ENCODE peak calls at places on chromosomes 13 and 19, in nine cellular contexts. One of them, this sample, is unnamed.

GRCh38 chr19:46303345-46303701 is 6.5 kb downstream of the HIF3A start:
- DNase-seq in AML-193: no peak
- DNase-seq in dermis blood vessel endothelial cell: no peak
- DNase-seq in skeletal muscle cell: no peak
- DNase-seq in lower leg skin: no peak
- DNase-seq in GM13977: no peak
- DNase-seq in left lung: no peak
- DNase-seq in AG08395: no peak
- DNase-seq in NCI-H187: no peak
- DNase-seq in this sample: no peak

GRCh38 chr13:39451301-39451700 is 151.7 kb downstream of the LHFPL6 start:
- DNase-seq in NCI-H187: no peak
- DNase-seq in lower leg skin: no peak
- DNase-seq in GM13977: no peak
- DNase-seq in dermis blood vessel endothelial cell: peak; percentile 77
- DNase-seq in AML-193: peak; percentile 67
- DNase-seq in left lung: no peak
- DNase-seq in skeletal muscle cell: no peak
- DNase-seq in AG08395: no peak
- DNase-seq in this sample: no peak

GRCh38 chr19:41321600-41322270 is 11.8 kb downstream of the CCDC97 start:
- DNase-seq in GM13977: peak; percentile 69
- DNase-seq in AG08395: peak; percentile 83
- DNase-seq in AML-193: no peak
- DNase-seq in left lung: peak; percentile 69
- DNase-seq in NCI-H187: no peak
- DNase-seq in skeletal muscle cell: no peak
- DNase-seq in dermis blood vessel endothelial cell: peak; percentile 86
- DNase-seq in lower leg skin: peak; percentile 37
- DNase-seq in this sample: peak; percentile 29

GRCh38 chr13:20024706-20025105 is 66.2 kb downstream of the ZMYM2 start:
- DNase-seq in dermis blood vessel endothelial cell: no peak
- DNase-seq in left lung: no peak
- DNase-seq in skeletal muscle cell: no peak
- DNase-seq in lower leg skin: no peak
- DNase-seq in GM13977: no peak
- DNase-seq in AML-193: peak; percentile 6
- DNase-seq in NCI-H187: no peak
- DNase-seq in AG08395: no peak
- DNase-seq in this sample: no peak

GRCh38 chr19:46404884-46405658 is 8.3 kb downstream of the CCDC8 start:
- DNase-seq in lower leg skin: no peak
- DNase-seq in dermis blood vessel endothelial cell: peak; percentile 41
- DNase-seq in AML-193: no peak
- DNase-seq in AG08395: no peak
- DNase-seq in GM13977: no peak
- DNase-seq in NCI-H187: no peak
- DNase-seq in skeletal muscle cell: no peak
- DNase-seq in left lung: peak; percentile 38
- DNase-seq in this sample: peak; percentile 73

GRCh38 chr13:22936228-22936627 is 244.6 kb upstream of the SGCG start:
- DNase-seq in GM13977: no peak
- DNase-seq in AG08395: no peak
- DNase-seq in skeletal muscle cell: no peak
- DNase-seq in lower leg skin: no peak
- DNase-seq in NCI-H187: no peak
- DNase-seq in left lung: no peak
- DNase-seq in dermis blood vessel endothelial cell: no peak
- DNase-seq in AML-193: no peak
- DNase-seq in this sample: no peak

GRCh38 chr19:5803752-5804515 is 933 bp upstream of the NRTN start:
- DNase-seq in lower leg skin: peak; percentile 74
- DNase-seq in skeletal muscle cell: peak; percentile 44
- DNase-seq in dermis blood vessel endothelial cell: peak; percentile 90
- DNase-seq in AG08395: peak; percentile 96
- DNase-seq in GM13977: peak; percentile 99
- DNase-seq in AML-193: peak; percentile 89
- DNase-seq in NCI-H187: peak; percentile 10
- DNase-seq in left lung: peak; percentile 97
- DNase-seq in this sample: peak; percentile 94

GRCh38 chr13:41402695-41403511 is 54.4 kb upstream of the RGCC start:
- DNase-seq in left lung: no peak
- DNase-seq in GM13977: no peak
- DNase-seq in skeletal muscle cell: no peak
- DNase-seq in AML-193: no peak
- DNase-seq in AG08395: no peak
- DNase-seq in NCI-H187: no peak
- DNase-seq in dermis blood vessel endothelial cell: no peak
- DNase-seq in lower leg skin: no peak
- DNase-seq in this sample: no peak

GRCh38 chr13:20782116-20782708 is 8.5 kb upstream of the EEF1AKMT1 start:
- DNase-seq in AML-193: no peak
- DNase-seq in skeletal muscle cell: no peak
- DNase-seq in lower leg skin: no peak
- DNase-seq in NCI-H187: no peak
- DNase-seq in dermis blood vessel endothelial cell: no peak
- DNase-seq in GM13977: peak; percentile 12
- DNase-seq in AG08395: no peak
- DNase-seq in left lung: no peak
- DNase-seq in this sample: no peak

GRCh38 chr19:15222738-15223648 is 9.3 kb downstream of the EPHX3 start:
- DNase-seq in NCI-H187: peak; percentile 19
- DNase-seq in skeletal muscle cell: peak; percentile 89
- DNase-seq in GM13977: peak; percentile 99
- DNase-seq in left lung: peak; percentile 93
- DNase-seq in AG08395: peak; percentile 100
- DNase-seq in lower leg skin: peak; percentile 83
- DNase-seq in AML-193: peak; percentile 76
- DNase-seq in dermis blood vessel endothelial cell: peak; percentile 95
- DNase-seq in this sample: peak; percentile 99

GRCh38 chr19:56933014-56933705 is 92.6 kb upstream of the PEG3 start:
- DNase-seq in AG08395: no peak
- DNase-seq in NCI-H187: no peak
- DNase-seq in left lung: no peak
- DNase-seq in lower leg skin: no peak
- DNase-seq in AML-193: no peak
- DNase-seq in dermis blood vessel endothelial cell: no peak
- DNase-seq in skeletal muscle cell: no peak
- DNase-seq in GM13977: no peak
- DNase-seq in this sample: no peak

GRCh38 chr13:31174018-31174417 is 12.3 kb upstream of the HSPH1 start:
- DNase-seq in dermis blood vessel endothelial cell: no peak
- DNase-seq in AG08395: peak; percentile 24
- DNase-seq in lower leg skin: no peak
- DNase-seq in AML-193: no peak
- DNase-seq in GM13977: no peak
- DNase-seq in left lung: no peak
- DNase-seq in skeletal muscle cell: no peak
- DNase-seq in NCI-H187: no peak
- DNase-seq in this sample: no peak

GRCh38 chr19:1066251-1066747 is 668 bp upstream of the ARHGAP45 start:
- DNase-seq in lower leg skin: no peak
- DNase-seq in AG08395: no peak
- DNase-seq in dermis blood vessel endothelial cell: no peak
- DNase-seq in NCI-H187: no peak
- DNase-seq in left lung: peak; percentile 85
- DNase-seq in skeletal muscle cell: no peak
- DNase-seq in GM13977: no peak
- DNase-seq in AML-193: no peak
- DNase-seq in this sample: no peak

GRCh38 chr19:29372921-29373797 is 152.6 kb upstream of the VSTM2B start:
- DNase-seq in lower leg skin: peak; percentile 12
- DNase-seq in skeletal muscle cell: no peak
- DNase-seq in GM13977: no peak
- DNase-seq in AML-193: no peak
- DNase-seq in left lung: no peak
- DNase-seq in NCI-H187: no peak
- DNase-seq in dermis blood vessel endothelial cell: no peak
- DNase-seq in AG08395: no peak
- DNase-seq in this sample: no peak

GRCh38 chr13:95677564-95678386 is 836 bp downstream of the DNAJC3 start:
- DNase-seq in dermis blood vessel endothelial cell: peak; percentile 32
- DNase-seq in lower leg skin: peak; percentile 48
- DNase-seq in left lung: no peak
- DNase-seq in AG08395: peak; percentile 26
- DNase-seq in skeletal muscle cell: no peak
- DNase-seq in NCI-H187: no peak
- DNase-seq in GM13977: no peak
- DNase-seq in AML-193: peak; percentile 27
- DNase-seq in this sample: peak; percentile 27

GRCh38 chr19:46731007-46731501 is 14.1 kb upstream of the PRKD2 start:
- DNase-seq in lower leg skin: no peak
- DNase-seq in GM13977: no peak
- DNase-seq in skeletal muscle cell: peak; percentile 75
- DNase-seq in NCI-H187: no peak
- DNase-seq in AML-193: peak; percentile 70
- DNase-seq in dermis blood vessel endothelial cell: peak; percentile 91
- DNase-seq in AG08395: peak; percentile 90
- DNase-seq in left lung: peak; percentile 91
- DNase-seq in this sample: peak; percentile 86

GRCh38 chr19:7337380-7338194 is 11.2 kb upstream of the ARHGEF18 start:
- DNase-seq in AML-193: peak; percentile 97
- DNase-seq in NCI-H187: no peak
- DNase-seq in GM13977: peak; percentile 62
- DNase-seq in left lung: no peak
- DNase-seq in AG08395: no peak
- DNase-seq in skeletal muscle cell: no peak
- DNase-seq in lower leg skin: peak; percentile 32
- DNase-seq in dermis blood vessel endothelial cell: no peak
- DNase-seq in this sample: no peak

GRCh38 chr13:45410466-45410865 is 7.7 kb downstream of the SLC25A30 start:
- DNase-seq in AML-193: no peak
- DNase-seq in NCI-H187: no peak
- DNase-seq in GM13977: no peak
- DNase-seq in AG08395: no peak
- DNase-seq in left lung: no peak
- DNase-seq in skeletal muscle cell: no peak
- DNase-seq in lower leg skin: no peak
- DNase-seq in dermis blood vessel endothelial cell: no peak
- DNase-seq in this sample: no peak

GRCh38 chr19:15123900-15124299 is 16.7 kb downstream of the SYDE1 start:
- DNase-seq in AML-193: no peak
- DNase-seq in GM13977: no peak
- DNase-seq in lower leg skin: no peak
- DNase-seq in AG08395: no peak
- DNase-seq in left lung: no peak
- DNase-seq in dermis blood vessel endothelial cell: no peak
- DNase-seq in NCI-H187: no peak
- DNase-seq in skeletal muscle cell: no peak
- DNase-seq in this sample: no peak

GRCh38 chr13:111659842-111660241 is 339.4 kb downstream of the TEX29 start:
- DNase-seq in AG08395: no peak
- DNase-seq in lower leg skin: no peak
- DNase-seq in left lung: no peak
- DNase-seq in skeletal muscle cell: no peak
- DNase-seq in AML-193: no peak
- DNase-seq in GM13977: no peak
- DNase-seq in NCI-H187: no peak
- DNase-seq in dermis blood vessel endothelial cell: no peak
- DNase-seq in this sample: no peak

GRCh38 chr13:64758520-64758919 is 2471.6 kb downstream of the PCDH9 start:
- DNase-seq in left lung: no peak
- DNase-seq in lower leg skin: no peak
- DNase-seq in AML-193: no peak
- DNase-seq in skeletal muscle cell: no peak
- DNase-seq in NCI-H187: no peak
- DNase-seq in AG08395: peak; percentile 13
- DNase-seq in dermis blood vessel endothelial cell: no peak
- DNase-seq in GM13977: no peak
- DNase-seq in this sample: no peak

GRCh38 chr13:98174995-98175394 is 2.1 kb downstream of the RNF113B start:
- DNase-seq in AG08395: no peak
- DNase-seq in lower leg skin: no peak
- DNase-seq in AML-193: no peak
- DNase-seq in GM13977: no peak
- DNase-seq in left lung: no peak
- DNase-seq in skeletal muscle cell: no peak
- DNase-seq in dermis blood vessel endothelial cell: no peak
- DNase-seq in NCI-H187: no peak
- DNase-seq in this sample: no peak

GRCh38 chr19:48806818-48807589 is 3.8 kb downstream of the BCAT2 start:
- DNase-seq in GM13977: peak; percentile 77
- DNase-seq in left lung: no peak
- DNase-seq in NCI-H187: no peak
- DNase-seq in AG08395: peak; percentile 64
- DNase-seq in AML-193: peak; percentile 25
- DNase-seq in lower leg skin: no peak
- DNase-seq in dermis blood vessel endothelial cell: peak; percentile 62
- DNase-seq in skeletal muscle cell: no peak
- DNase-seq in this sample: peak; percentile 30

GRCh38 chr13:59445812-59446211 is 717.9 kb downstream of the DIAPH3 start:
- DNase-seq in dermis blood vessel endothelial cell: no peak
- DNase-seq in lower leg skin: no peak
- DNase-seq in skeletal muscle cell: no peak
- DNase-seq in AML-193: no peak
- DNase-seq in left lung: no peak
- DNase-seq in NCI-H187: no peak
- DNase-seq in GM13977: no peak
- DNase-seq in AG08395: no peak
- DNase-seq in this sample: no peak

GRCh38 chr13:42039946-42040729 is 8.3 kb upstream of the DGKH start:
- DNase-seq in skeletal muscle cell: no peak
- DNase-seq in NCI-H187: peak; percentile 54
- DNase-seq in dermis blood vessel endothelial cell: peak; percentile 90
- DNase-seq in AG08395: peak; percentile 96
- DNase-seq in AML-193: peak; percentile 73
- DNase-seq in lower leg skin: peak; percentile 86
- DNase-seq in left lung: peak; percentile 96
- DNase-seq in GM13977: peak; percentile 98
- DNase-seq in this sample: peak; percentile 76

GRCh38 chr19:36436531-36436930 is 18.1 kb upstream of the ZFP82 start:
- DNase-seq in left lung: no peak
- DNase-seq in skeletal muscle cell: no peak
- DNase-seq in GM13977: no peak
- DNase-seq in NCI-H187: no peak
- DNase-seq in lower leg skin: no peak
- DNase-seq in dermis blood vessel endothelial cell: peak; percentile 36
- DNase-seq in AML-193: no peak
- DNase-seq in AG08395: no peak
- DNase-seq in this sample: no peak

GRCh38 chr19:49422407-49423277 is 599 bp downstream of the PTH2 start:
- DNase-seq in AML-193: no peak
- DNase-seq in NCI-H187: peak; percentile 46
- DNase-seq in AG08395: no peak
- DNase-seq in dermis blood vessel endothelial cell: peak; percentile 56
- DNase-seq in lower leg skin: no peak
- DNase-seq in left lung: no peak
- DNase-seq in skeletal muscle cell: no peak
- DNase-seq in GM13977: peak; percentile 68
- DNase-seq in this sample: no peak

GRCh38 chr19:369876-370275 is 25.3 kb upstream of the MIER2 start:
- DNase-seq in dermis blood vessel endothelial cell: no peak
- DNase-seq in NCI-H187: no peak
- DNase-seq in left lung: no peak
- DNase-seq in skeletal muscle cell: no peak
- DNase-seq in AML-193: no peak
- DNase-seq in GM13977: no peak
- DNase-seq in lower leg skin: no peak
- DNase-seq in AG08395: no peak
- DNase-seq in this sample: no peak

GRCh38 chr13:31444266-31444862 is 244.6 kb downstream of the B3GLCT start:
- DNase-seq in lower leg skin: peak; percentile 44
- DNase-seq in skeletal muscle cell: peak; percentile 10
- DNase-seq in dermis blood vessel endothelial cell: no peak
- DNase-seq in AG08395: no peak
- DNase-seq in GM13977: no peak
- DNase-seq in AML-193: no peak
- DNase-seq in NCI-H187: no peak
- DNase-seq in left lung: no peak
- DNase-seq in this sample: no peak

GRCh38 chr19:7914598-7915045 is at the start of gene TGFBR3L:
- DNase-seq in AML-193: no peak
- DNase-seq in AG08395: no peak
- DNase-seq in skeletal muscle cell: no peak
- DNase-seq in GM13977: no peak
- DNase-seq in left lung: no peak
- DNase-seq in lower leg skin: no peak
- DNase-seq in dermis blood vessel endothelial cell: no peak
- DNase-seq in NCI-H187: no peak
- DNase-seq in this sample: no peak

GRCh38 chr19:4409123-4409933 is 6.9 kb downstream of the CHAF1A start:
- DNase-seq in skeletal muscle cell: no peak
- DNase-seq in AG08395: no peak
- DNase-seq in GM13977: no peak
- DNase-seq in left lung: peak; percentile 69
- DNase-seq in NCI-H187: no peak
- DNase-seq in dermis blood vessel endothelial cell: no peak
- DNase-seq in AML-193: no peak
- DNase-seq in lower leg skin: no peak
- DNase-seq in this sample: no peak

This sample was measured in Caki2.